ENCODE peak calls at places on chromosomes 2 and 18, in four cellular contexts. B is upper lobe of right lung; H is stimulated activated memory B cell treated with anti-CD40 and anti-IgM and Interleukin-4, amounts not matched to agents 10 μg/mL and 1 μg/mL and 100 μg/mL, for 72 hours; T is activated CD8-positive, alpha-beta T cell treated with anti-CD3 and anti-CD28 coated beads, Interleukin-2, amount 10 ng/mL, durations not matched to agents 7 days and 5 days. K is an unnamed sample.

GRCh38 chr18:79911009-79911870 is 40.2 kb downstream of the SLC66A2 start:
- ATAC-seq in B (peak; percentile 6), H (no peak), T (no peak), K (no peak)

GRCh38 chr2:15890936-15891905 is 49.1 kb upstream of the MYCN start:
- ATAC-seq in B (no peak), H (no peak), T (no peak), K (no peak)

GRCh38 chr2:235170016-235170415 is 218.2 kb downstream of the SH3BP4 start:
- ATAC-seq in B (no peak), H (no peak), T (no peak), K (peak; percentile 47)

GRCh38 chr2:29053680-29054400 is 20.5 kb downstream of the PCARE start:
- ATAC-seq in B (peak; percentile 18), H (no peak), T (no peak), K (peak; percentile 37)

GRCh38 chr2:136015688-136016087 is 30.3 kb upstream of the DARS1 start:
- ATAC-seq in B (no peak), H (peak; percentile 9), T (no peak), K (peak; percentile 24)

GRCh38 chr18:46156124-46156745 is 52.0 kb downstream of the HAUS1 start:
- ATAC-seq in B (no peak), H (peak; percentile 58), T (peak; percentile 64), K (no peak)

GRCh38 chr2:132588576-132588975 is 81.4 kb downstream of the LYPD1 start:
- ATAC-seq in B (no peak), H (no peak), T (no peak), K (no peak)

GRCh38 chr2:239025951-239026461 is 178.1 kb downstream of the TWIST2 start:
- ATAC-seq in B (no peak), H (no peak), T (no peak), K (peak; percentile 40)

GRCh38 chr2:144358979-144359541 is 160.9 kb downstream of the ZEB2 start:
- ATAC-seq in B (no peak), H (peak; percentile 80), T (no peak), K (peak; percentile 60)

GRCh38 chr2:113181491-113182051 is 7.8 kb downstream of the PSD4 start:
- ATAC-seq in B (peak; percentile 51), H (no peak), T (peak; percentile 43), K (peak; percentile 18)

GRCh38 chr2:148650881-148651280 is 6.3 kb downstream of the EPC2 start:
- ATAC-seq in B (no peak), H (no peak), T (no peak), K (no peak)

GRCh38 chr2:36459725-36460137 is 104.2 kb downstream of the CRIM1 start:
- ATAC-seq in B (peak; percentile 74), H (no peak), T (no peak), K (peak; percentile 59)

GRCh38 chr2:157349949-157350510 is 24.4 kb upstream of the ERMN start:
- ATAC-seq in B (no peak), H (no peak), T (no peak), K (no peak)

K was measured in SK-N-SH treated with all-trans-retinoic acid at 6 μM for 48 hours.